ENCODE peak calls at places on chromosomes 7 and 10, in nine cellular contexts. H is GM23248; S is HAP-1; P is right cardiac atrium; B is AG04450; V is Panc1; M is CD8-positive, alpha-beta T cell; L is fibroblast of lung; I is heart left ventricle. C is an unnamed sample. For H3K27me3, the result is how much of the 10 kb centered on the place peaks cover.

GRCh38 chr10:36336315-36336714 is 694.2 kb upstream of the FZD8 start:
- DNase-seq in H (peak), S (no peak), P (no peak), B (peak), V (no peak), M (no peak), L (no peak), I (no peak), C (no peak)

GRCh38 chr10:124961248-124961570 is 19.3 kb downstream of the ZRANB1 start:
- DNase-seq in H (peak), S (no peak), P (no peak), B (no peak), V (no peak), M (no peak), L (no peak), I (no peak), C (no peak)

GRCh38 chr7:77330169-77330882 is 85.8 kb downstream of the GSAP start:
- DNase-seq in H (peak), S (no peak), P (no peak), B (no peak), V (no peak), M (no peak), L (no peak), I (peak), C (no peak)

GRCh38 chr7:30770936-30771858 is at the start of gene MINDY4:
- DNase-seq in H (peak), S (peak), P (peak), B (peak), V (no peak), M (peak), L (peak), I (peak), C (peak)

GRCh38 chr7:30983042-30983913 is 19.5 kb downstream of the GHRHR start:
- DNase-seq in H (peak), S (peak), P (peak), B (peak), V (peak), M (peak), L (peak), I (peak), C (peak)

GRCh38 chr7:107712025-107712424 is 31.9 kb upstream of the CBLL1 start:
- DNase-seq in H (no peak), S (no peak), P (no peak), B (no peak), V (no peak), M (no peak), L (no peak), I (no peak), C (no peak)

GRCh38 chr10:24569828-24570657 is 153.6 kb downstream of the ARHGAP21 start:
- DNase-seq in H (no peak), S (no peak), P (no peak), B (no peak), V (no peak), M (no peak), L (no peak), I (no peak), C (no peak)

GRCh38 chr7:117001283-117001682 is 48.0 kb downstream of the ST7 start:
- DNase-seq in H (no peak), S (no peak), P (no peak), B (no peak), V (no peak), M (no peak), L (no peak), I (no peak), C (no peak)

GRCh38 chr10:14200645-14201534 is 129.8 kb downstream of the FRMD4A start:
- DNase-seq in H (no peak), S (peak), P (no peak), B (no peak), V (no peak), M (no peak), L (no peak), I (no peak), C (peak)

GRCh38 chr7:157432541-157432956 is 95.7 kb downstream of the DNAJB6 start:
- DNase-seq in H (peak), S (peak), P (peak), B (peak), V (peak), M (no peak), L (peak), I (no peak), C (no peak)

GRCh38 chr7:150685219-150686029 is at the start of gene GIMAP2:
- DNase-seq in H (peak), S (no peak), P (no peak), B (no peak), V (no peak), M (no peak), L (peak), I (peak), C (no peak)

GRCh38 chr7:46651561-46652088 is 730.6 kb upstream of the IGFBP3 start:
- DNase-seq in H (no peak), S (no peak), P (no peak), B (no peak), V (no peak), M (no peak), L (no peak), I (no peak), C (no peak)

GRCh38 chr10:71187600-71187999 is 24.8 kb upstream of the UNC5B start:
- DNase-seq in H (no peak), S (no peak), P (no peak), B (no peak), V (no peak), M (no peak), L (peak), I (peak), C (peak)

GRCh38 chr7:71480814-71481213 is 348.9 kb downstream of the GALNT17 start:
- DNase-seq in H (no peak), S (no peak), P (no peak), B (no peak), V (no peak), M (no peak), L (no peak), I (no peak), C (peak)

DNA sequence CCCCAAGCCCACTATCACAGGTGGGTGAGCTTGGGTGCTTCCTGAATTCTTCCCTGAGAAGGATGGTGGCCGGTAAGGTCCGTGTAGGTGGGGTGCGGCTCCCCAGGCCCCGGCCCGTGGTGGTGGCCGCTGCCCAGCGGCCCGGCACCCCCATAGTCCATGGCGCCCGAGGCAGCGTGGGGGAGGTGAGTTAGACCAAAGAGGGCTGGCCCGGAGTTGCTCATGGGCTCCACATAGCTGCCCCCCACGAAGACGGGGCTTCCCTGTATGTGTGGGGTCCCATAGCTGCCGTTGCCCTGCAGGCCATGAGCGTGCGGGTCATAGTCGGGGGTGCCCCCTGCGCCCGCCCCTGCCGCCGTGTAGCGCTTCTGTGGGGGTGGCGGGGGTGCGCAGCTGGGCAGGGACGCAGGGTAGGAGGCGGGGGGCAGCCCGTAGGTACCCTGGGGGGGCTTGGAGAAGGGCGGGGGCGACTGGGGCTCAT is 5.5 kb upstream of the HOXA2 start:
- DNase-seq in H (no peak), S (no peak), P (no peak), B (no peak), V (no peak), M (no peak), L (no peak), I (no peak), C (no peak)
- H3K27me3 ChIP-seq in H (under half), S (under half), P (under half), B (under half), V (under half), M (under half), L (under half), I (half or more), C (under half)

DNA sequence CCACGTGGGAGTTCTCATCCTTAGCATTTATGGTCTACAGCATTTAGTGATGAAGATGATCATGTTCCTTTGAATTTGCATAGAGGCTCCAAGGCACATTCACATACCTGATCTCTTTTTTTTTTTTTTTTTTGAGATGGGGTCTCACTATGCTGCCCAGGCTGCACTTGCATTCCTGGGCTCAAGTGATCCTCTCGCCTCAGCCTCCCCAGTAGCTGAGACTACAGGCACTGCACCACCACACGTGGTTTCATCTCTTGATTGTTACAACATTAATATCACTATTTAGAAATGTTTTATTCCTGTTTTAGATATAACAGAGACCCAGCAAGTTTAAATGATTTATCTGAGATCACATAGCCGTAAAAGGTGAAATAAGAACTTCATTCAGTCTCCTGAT is 13.8 kb downstream of the CDHR3 start:
- DNase-seq in H (no peak), S (no peak), P (no peak), B (no peak), V (no peak), M (no peak), L (no peak), I (no peak), C (no peak)
- H3K4me3 ChIP-seq in H (no peak), S (no peak), P (no peak), B (no peak), V (no peak), M (no peak), L (no peak), I (no peak), C (no peak)

GRCh38 chr7:1663857-1664651 is 6.0 kb upstream of the ELFN1 start:
- DNase-seq in H (no peak), S (peak), P (peak), B (no peak), V (no peak), M (peak), L (no peak), I (peak), C (no peak)
- H3K27me3 ChIP-seq in H (under half), S (under half), P (under half), B (under half), V (under half), M (under half), L (under half), I (half or more), C (under half)

GRCh38 chr10:8043569-8044306 is 10.8 kb upstream of the GATA3 start:
- DNase-seq in H (no peak), S (no peak), P (no peak), B (no peak), V (no peak), M (peak), L (no peak), I (no peak), C (no peak)
- H3K4me3 ChIP-seq in H (no peak), S (no peak), P (no peak), B (no peak), V (no peak), M (no peak), L (no peak), I (no peak), C (no peak)

C was measured in MG63.